ENCODE peak calls at places on chromosomes 11 and 22, in seven cellular contexts. One of them, this sample, is unnamed.

GRCh38 chr11:134207538-134208239 is 16.1 kb downstream of the NCAPD3 start:
- DNase-seq in T-helper 1 cell: peak; percentile 21
- DNase-seq in DMS 273 treated with DMSO at 0.1 percent for 48 hours: no peak
- DNase-seq in CD8-positive, alpha-beta memory T cell: peak; percentile 51
- DNase-seq in body of pancreas: peak; percentile 43
- DNase-seq in iPS DF 6.9: no peak
- DNase-seq in aorta: peak; percentile 56
- DNase-seq in this sample: peak; percentile 76

GRCh38 chr22:44648085-44648820 is 53.8 kb upstream of the PRR5 start:
- DNase-seq in DMS 273 treated with DMSO at 0.1 percent for 48 hours: no peak
- DNase-seq in aorta: peak; percentile 74
- DNase-seq in CD8-positive, alpha-beta memory T cell: no peak
- DNase-seq in body of pancreas: no peak
- DNase-seq in T-helper 1 cell: no peak
- DNase-seq in iPS DF 6.9: no peak
- DNase-seq in this sample: no peak

GRCh38 chr22:44409691-44410316 is 88.2 kb downstream of the RTL6 start:
- DNase-seq in body of pancreas: no peak
- DNase-seq in aorta: no peak
- DNase-seq in iPS DF 6.9: no peak
- DNase-seq in DMS 273 treated with DMSO at 0.1 percent for 48 hours: no peak
- DNase-seq in CD8-positive, alpha-beta memory T cell: no peak
- DNase-seq in T-helper 1 cell: no peak
- DNase-seq in this sample: no peak

GRCh38 chr11:60118333-60118732 is 29.9 kb downstream of the MS4A2 start:
- DNase-seq in aorta: no peak
- DNase-seq in T-helper 1 cell: no peak
- DNase-seq in CD8-positive, alpha-beta memory T cell: no peak
- DNase-seq in DMS 273 treated with DMSO at 0.1 percent for 48 hours: no peak
- DNase-seq in iPS DF 6.9: no peak
- DNase-seq in body of pancreas: no peak
- DNase-seq in this sample: no peak

GRCh38 chr22:26310616-26311015 is 118.4 kb upstream of the ASPHD2 start:
- DNase-seq in T-helper 1 cell: no peak
- DNase-seq in DMS 273 treated with DMSO at 0.1 percent for 48 hours: no peak
- DNase-seq in body of pancreas: no peak
- DNase-seq in CD8-positive, alpha-beta memory T cell: no peak
- DNase-seq in iPS DF 6.9: no peak
- DNase-seq in aorta: no peak
- DNase-seq in this sample: no peak

GRCh38 chr11:20060647-20061205 is 99.5 kb downstream of the DBX1 start:
- DNase-seq in aorta: no peak
- DNase-seq in T-helper 1 cell: no peak
- DNase-seq in iPS DF 6.9: no peak
- DNase-seq in CD8-positive, alpha-beta memory T cell: no peak
- DNase-seq in body of pancreas: no peak
- DNase-seq in DMS 273 treated with DMSO at 0.1 percent for 48 hours: no peak
- DNase-seq in this sample: no peak

GRCh38 chr11:133525976-133526375 is 6.3 kb downstream of the OPCML start:
- DNase-seq in body of pancreas: no peak
- DNase-seq in aorta: no peak
- DNase-seq in CD8-positive, alpha-beta memory T cell: no peak
- DNase-seq in DMS 273 treated with DMSO at 0.1 percent for 48 hours: no peak
- DNase-seq in T-helper 1 cell: no peak
- DNase-seq in iPS DF 6.9: no peak
- DNase-seq in this sample: no peak

GRCh38 chr11:26703792-26704191 is 18.1 kb downstream of the SLC5A12 start:
- DNase-seq in aorta: no peak
- DNase-seq in DMS 273 treated with DMSO at 0.1 percent for 48 hours: no peak
- DNase-seq in body of pancreas: no peak
- DNase-seq in T-helper 1 cell: no peak
- DNase-seq in iPS DF 6.9: no peak
- DNase-seq in CD8-positive, alpha-beta memory T cell: no peak
- DNase-seq in this sample: no peak

GRCh38 chr11:66887531-66887930 is 30.7 kb downstream of the LRFN4 start:
- DNase-seq in aorta: no peak
- DNase-seq in iPS DF 6.9: no peak
- DNase-seq in DMS 273 treated with DMSO at 0.1 percent for 48 hours: no peak
- DNase-seq in T-helper 1 cell: no peak
- DNase-seq in body of pancreas: no peak
- DNase-seq in CD8-positive, alpha-beta memory T cell: no peak
- DNase-seq in this sample: no peak

GRCh38 chr11:127105578-127105977 is 105.0 kb upstream of the KIRREL3 start:
- DNase-seq in T-helper 1 cell: no peak
- DNase-seq in CD8-positive, alpha-beta memory T cell: no peak
- DNase-seq in aorta: no peak
- DNase-seq in iPS DF 6.9: no peak
- DNase-seq in DMS 273 treated with DMSO at 0.1 percent for 48 hours: no peak
- DNase-seq in body of pancreas: no peak
- DNase-seq in this sample: no peak

GRCh38 chr22:42939941-42940653 is 74.9 kb downstream of the PACSIN2 start:
- DNase-seq in T-helper 1 cell: no peak
- DNase-seq in DMS 273 treated with DMSO at 0.1 percent for 48 hours: no peak
- DNase-seq in body of pancreas: peak; percentile 86
- DNase-seq in CD8-positive, alpha-beta memory T cell: no peak
- DNase-seq in aorta: peak; percentile 60
- DNase-seq in iPS DF 6.9: no peak
- DNase-seq in this sample: no peak

This sample was measured in erythroblast.